ENCODE peak calls at places on chromosomes 4 and X, in four cellular contexts. C is Jurkat, Clone E6-1; M is DMS153; T is SK-N-SH. J is an unnamed sample.

GRCh38 chrX:144006811-144007210 is 122.9 kb downstream of the UBE2NL start:
- DNase-seq in C (no peak), M (no peak), T (no peak), J (no peak)

GRCh38 chr4:80114732-80115265 is 41.8 kb upstream of the ANTXR2 start:
- DNase-seq in C (no peak), M (no peak), T (no peak), J (no peak)

GRCh38 chrX:75295641-75296040 is 21.8 kb downstream of the UPRT start:
- DNase-seq in C (no peak), M (no peak), T (no peak), J (no peak)

GRCh38 chr4:48683784-48684666 is 96.1 kb downstream of the FRYL start:
- DNase-seq in C (no peak), M (no peak), T (no peak), J (no peak)

GRCh38 chr4:101346312-101346561 is 1.1 kb downstream of the PPP3CA start:
- DNase-seq in C (peak), M (no peak), T (peak), J (peak)

GRCh38 chr4:163875327-163875726 is 380.8 kb downstream of the TMA16 start:
- DNase-seq in C (no peak), M (no peak), T (no peak), J (no peak)

GRCh38 chrX:149392896-149393295 is 112.2 kb downstream of the IDS start:
- DNase-seq in C (no peak), M (peak), T (no peak), J (no peak)

GRCh38 chr4:85610450-85610849 is 135.5 kb downstream of the ARHGAP24 start:
- DNase-seq in C (no peak), M (no peak), T (no peak), J (no peak)

GRCh38 chr4:183729069-183729406 is 69.9 kb downstream of the TRAPPC11 start:
- DNase-seq in C (no peak), M (no peak), T (no peak), J (no peak)

GRCh38 chrX:53163436-53163835 is 61.6 kb downstream of the KDM5C start:
- DNase-seq in C (no peak), M (no peak), T (no peak), J (no peak)

GRCh38 chr4:24583451-24584174 is 741 bp downstream of the DHX15 start:
- DNase-seq in C (peak), M (peak), T (peak), J (peak)

GRCh38 chrX:15465347-15465746 is 27.8 kb downstream of the PIR start:
- DNase-seq in C (no peak), M (no peak), T (peak), J (no peak)

GRCh38 chr4:124936427-124936826 is 223.9 kb upstream of the ANKRD50 start:
- DNase-seq in C (no peak), M (peak), T (peak), J (no peak)

GRCh38 chr4:129550281-129550785 is 454.4 kb downstream of the C4orf33 start:
- DNase-seq in C (no peak), M (no peak), T (no peak), J (no peak)

GRCh38 chr4:27048350-27049100 is 187.9 kb downstream of the STIM2 start:
- DNase-seq in C (peak), M (no peak), T (peak), J (no peak)

GRCh38 chrX:66046612-66047235 is 6.8 kb upstream of the VSIG4 start:
- DNase-seq in C (no peak), M (no peak), T (no peak), J (no peak)

J was measured in DND-41.